ENCODE peak calls at places on chromosomes 13 and 19, in ten cellular contexts. One of them, this sample, is unnamed.

GRCh38 chr19:55179570-55180484 is at the start of gene SYT5:
- DNase-seq in neural progenitor cell: peak
- DNase-seq in astrocyte: no peak
- DNase-seq in gastrocnemius medialis: no peak
- DNase-seq in cardiac fibroblast: no peak
- DNase-seq in breast epithelium: no peak
- DNase-seq in brain microvascular endothelial cell: no peak
- DNase-seq in HCT116: no peak
- DNase-seq in lower leg skin: no peak
- DNase-seq in keratinocyte: no peak
- DNase-seq in this sample: no peak

GRCh38 chr19:7694499-7694898 is 7.4 kb downstream of the FCER2 start:
- DNase-seq in neural progenitor cell: no peak
- DNase-seq in astrocyte: no peak
- DNase-seq in gastrocnemius medialis: no peak
- DNase-seq in cardiac fibroblast: no peak
- DNase-seq in breast epithelium: no peak
- DNase-seq in brain microvascular endothelial cell: no peak
- DNase-seq in HCT116: no peak
- DNase-seq in lower leg skin: no peak
- DNase-seq in keratinocyte: no peak
- DNase-seq in this sample: no peak

GRCh38 chr19:3404324-3405260 is 38.2 kb downstream of the NFIC start:
- DNase-seq in neural progenitor cell: no peak
- DNase-seq in astrocyte: peak
- DNase-seq in gastrocnemius medialis: peak
- DNase-seq in cardiac fibroblast: peak
- DNase-seq in breast epithelium: peak
- DNase-seq in brain microvascular endothelial cell: peak
- DNase-seq in HCT116: no peak
- DNase-seq in lower leg skin: peak
- DNase-seq in keratinocyte: no peak
- DNase-seq in this sample: no peak

GRCh38 chr19:48510421-48511268 is 990 bp downstream of the LMTK3 start:
- DNase-seq in neural progenitor cell: peak
- DNase-seq in astrocyte: peak
- DNase-seq in gastrocnemius medialis: peak
- DNase-seq in cardiac fibroblast: peak
- DNase-seq in breast epithelium: peak
- DNase-seq in brain microvascular endothelial cell: peak
- DNase-seq in HCT116: no peak
- DNase-seq in lower leg skin: peak
- DNase-seq in keratinocyte: no peak
- DNase-seq in this sample: no peak

GRCh38 chr19:35871611-35872010 is 3.2 kb downstream of the APLP1 start:
- DNase-seq in neural progenitor cell: no peak
- DNase-seq in astrocyte: no peak
- DNase-seq in gastrocnemius medialis: no peak
- DNase-seq in cardiac fibroblast: no peak
- DNase-seq in breast epithelium: no peak
- DNase-seq in brain microvascular endothelial cell: no peak
- DNase-seq in HCT116: no peak
- DNase-seq in lower leg skin: no peak
- DNase-seq in keratinocyte: no peak
- DNase-seq in this sample: no peak

GRCh38 chr13:45807520-45808099 is 43.9 kb downstream of the SIAH3 start:
- DNase-seq in neural progenitor cell: peak
- DNase-seq in astrocyte: peak
- DNase-seq in gastrocnemius medialis: no peak
- DNase-seq in cardiac fibroblast: peak
- DNase-seq in breast epithelium: no peak
- DNase-seq in brain microvascular endothelial cell: peak
- DNase-seq in HCT116: peak
- DNase-seq in lower leg skin: no peak
- DNase-seq in keratinocyte: peak
- DNase-seq in this sample: peak

GRCh38 chr19:788821-789472 is 8.3 kb upstream of the PTBP1 start:
- DNase-seq in neural progenitor cell: peak
- DNase-seq in astrocyte: no peak
- DNase-seq in gastrocnemius medialis: no peak
- DNase-seq in cardiac fibroblast: no peak
- DNase-seq in breast epithelium: no peak
- DNase-seq in brain microvascular endothelial cell: no peak
- DNase-seq in HCT116: no peak
- DNase-seq in lower leg skin: peak
- DNase-seq in keratinocyte: no peak
- DNase-seq in this sample: no peak

GRCh38 chr19:1725100-1726064 is 27.9 kb upstream of the ONECUT3 start:
- DNase-seq in neural progenitor cell: peak
- DNase-seq in astrocyte: no peak
- DNase-seq in gastrocnemius medialis: no peak
- DNase-seq in cardiac fibroblast: peak
- DNase-seq in breast epithelium: no peak
- DNase-seq in brain microvascular endothelial cell: no peak
- DNase-seq in HCT116: no peak
- DNase-seq in lower leg skin: no peak
- DNase-seq in keratinocyte: no peak
- DNase-seq in this sample: no peak

GRCh38 chr13:21691500-21691899 is 20.6 kb downstream of the FGF9 start:
- DNase-seq in neural progenitor cell: no peak
- DNase-seq in astrocyte: no peak
- DNase-seq in gastrocnemius medialis: no peak
- DNase-seq in cardiac fibroblast: no peak
- DNase-seq in breast epithelium: no peak
- DNase-seq in brain microvascular endothelial cell: no peak
- DNase-seq in HCT116: no peak
- DNase-seq in lower leg skin: no peak
- DNase-seq in keratinocyte: no peak
- DNase-seq in this sample: no peak

GRCh38 chr19:58350001-58350801 is 3.1 kb downstream of the A1BG start:
- DNase-seq in neural progenitor cell: no peak
- DNase-seq in astrocyte: no peak
- DNase-seq in gastrocnemius medialis: no peak
- DNase-seq in cardiac fibroblast: no peak
- DNase-seq in breast epithelium: no peak
- DNase-seq in brain microvascular endothelial cell: no peak
- DNase-seq in HCT116: no peak
- DNase-seq in lower leg skin: no peak
- DNase-seq in keratinocyte: no peak
- DNase-seq in this sample: no peak

GRCh38 chr13:65638572-65639168 is 1591.5 kb downstream of the PCDH9 start:
- DNase-seq in neural progenitor cell: peak
- DNase-seq in astrocyte: peak
- DNase-seq in gastrocnemius medialis: no peak
- DNase-seq in cardiac fibroblast: peak
- DNase-seq in breast epithelium: no peak
- DNase-seq in brain microvascular endothelial cell: peak
- DNase-seq in HCT116: peak
- DNase-seq in lower leg skin: no peak
- DNase-seq in keratinocyte: no peak
- DNase-seq in this sample: no peak

GRCh38 chr13:85261757-85262346 is 537.4 kb downstream of the SLITRK6 start:
- DNase-seq in neural progenitor cell: no peak
- DNase-seq in astrocyte: no peak
- DNase-seq in gastrocnemius medialis: no peak
- DNase-seq in cardiac fibroblast: no peak
- DNase-seq in breast epithelium: no peak
- DNase-seq in brain microvascular endothelial cell: no peak
- DNase-seq in HCT116: no peak
- DNase-seq in lower leg skin: no peak
- DNase-seq in keratinocyte: no peak
- DNase-seq in this sample: no peak

GRCh38 chr19:39814595-39814994 is 19.4 kb downstream of the DYRK1B start:
- DNase-seq in neural progenitor cell: no peak
- DNase-seq in astrocyte: no peak
- DNase-seq in gastrocnemius medialis: no peak
- DNase-seq in cardiac fibroblast: peak
- DNase-seq in breast epithelium: no peak
- DNase-seq in brain microvascular endothelial cell: no peak
- DNase-seq in HCT116: no peak
- DNase-seq in lower leg skin: no peak
- DNase-seq in keratinocyte: no peak
- DNase-seq in this sample: no peak

GRCh38 chr13:27379694-27380596 is 44.5 kb upstream of the GTF3A start:
- DNase-seq in neural progenitor cell: peak
- DNase-seq in astrocyte: no peak
- DNase-seq in gastrocnemius medialis: no peak
- DNase-seq in cardiac fibroblast: peak
- DNase-seq in breast epithelium: peak
- DNase-seq in brain microvascular endothelial cell: peak
- DNase-seq in HCT116: peak
- DNase-seq in lower leg skin: peak
- DNase-seq in keratinocyte: no peak
- DNase-seq in this sample: no peak

GRCh38 chr19:47663911-47664771 is 49.1 kb upstream of the EHD2 start:
- DNase-seq in neural progenitor cell: no peak
- DNase-seq in astrocyte: peak
- DNase-seq in gastrocnemius medialis: peak
- DNase-seq in cardiac fibroblast: peak
- DNase-seq in breast epithelium: peak
- DNase-seq in brain microvascular endothelial cell: peak
- DNase-seq in HCT116: no peak
- DNase-seq in lower leg skin: peak
- DNase-seq in keratinocyte: no peak
- DNase-seq in this sample: peak

GRCh38 chr13:95698047-95698749 is 21.3 kb downstream of the DNAJC3 start:
- DNase-seq in neural progenitor cell: no peak
- DNase-seq in astrocyte: no peak
- DNase-seq in gastrocnemius medialis: peak
- DNase-seq in cardiac fibroblast: peak
- DNase-seq in breast epithelium: no peak
- DNase-seq in brain microvascular endothelial cell: no peak
- DNase-seq in HCT116: peak
- DNase-seq in lower leg skin: no peak
- DNase-seq in keratinocyte: no peak
- DNase-seq in this sample: no peak

GRCh38 chr13:63351081-63351480 is 1935.4 kb upstream of the PCDH20 start:
- DNase-seq in neural progenitor cell: no peak
- DNase-seq in astrocyte: no peak
- DNase-seq in gastrocnemius medialis: no peak
- DNase-seq in cardiac fibroblast: no peak
- DNase-seq in breast epithelium: no peak
- DNase-seq in brain microvascular endothelial cell: no peak
- DNase-seq in HCT116: no peak
- DNase-seq in lower leg skin: no peak
- DNase-seq in keratinocyte: no peak
- DNase-seq in this sample: no peak

GRCh38 chr13:42875448-42876269 is 94.3 kb downstream of the FAM216B start:
- DNase-seq in neural progenitor cell: peak
- DNase-seq in astrocyte: no peak
- DNase-seq in gastrocnemius medialis: no peak
- DNase-seq in cardiac fibroblast: peak
- DNase-seq in breast epithelium: no peak
- DNase-seq in brain microvascular endothelial cell: peak
- DNase-seq in HCT116: no peak
- DNase-seq in lower leg skin: no peak
- DNase-seq in keratinocyte: no peak
- DNase-seq in this sample: no peak

GRCh38 chr19:1566392-1567115 is 1.6 kb downstream of the MEX3D start:
- DNase-seq in neural progenitor cell: peak
- DNase-seq in astrocyte: peak
- DNase-seq in gastrocnemius medialis: no peak
- DNase-seq in cardiac fibroblast: peak
- DNase-seq in breast epithelium: peak
- DNase-seq in brain microvascular endothelial cell: peak
- DNase-seq in HCT116: no peak
- DNase-seq in lower leg skin: peak
- DNase-seq in keratinocyte: no peak
- DNase-seq in this sample: peak

DNA sequence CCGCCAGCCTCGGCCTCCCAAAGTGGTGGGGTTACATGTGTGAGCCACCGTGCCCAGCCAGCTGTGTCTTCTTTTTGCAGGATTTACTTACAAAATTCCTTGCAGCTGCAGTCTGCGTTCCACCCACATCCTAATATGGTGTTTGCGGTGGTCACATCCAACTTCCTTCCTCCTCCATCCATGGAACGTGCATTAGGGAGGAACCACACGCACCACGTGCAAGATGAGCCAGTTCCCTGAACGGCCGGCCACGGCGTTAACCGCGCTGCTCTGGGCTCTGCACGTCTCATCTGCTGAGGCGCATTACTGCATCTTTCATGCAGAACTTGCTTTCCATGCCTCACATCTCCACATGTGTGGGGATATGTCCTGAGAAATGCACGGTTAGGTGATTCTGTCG is 13.0 kb upstream of the SIGLEC11 start:
- DNase-seq in neural progenitor cell: no peak
- DNase-seq in astrocyte: no peak
- DNase-seq in gastrocnemius medialis: no peak
- DNase-seq in cardiac fibroblast: no peak
- DNase-seq in breast epithelium: no peak
- DNase-seq in brain microvascular endothelial cell: no peak
- DNase-seq in HCT116: no peak
- DNase-seq in lower leg skin: no peak
- DNase-seq in keratinocyte: no peak
- DNase-seq in this sample: no peak
- H3K4me3 ChIP-seq in neural progenitor cell: no peak
- H3K4me3 ChIP-seq in astrocyte: no peak
- H3K4me3 ChIP-seq in gastrocnemius medialis: no peak
- H3K4me3 ChIP-seq in cardiac fibroblast: no peak
- H3K4me3 ChIP-seq in breast epithelium: no peak
- H3K4me3 ChIP-seq in brain microvascular endothelial cell: no peak
- H3K4me3 ChIP-seq in HCT116: no peak
- H3K4me3 ChIP-seq in lower leg skin: no peak
- H3K4me3 ChIP-seq in keratinocyte: no peak
- H3K4me3 ChIP-seq in this sample: no peak

GRCh38 chr13:112711528-112712265 is 21.9 kb downstream of the ATP11A start:
- DNase-seq in neural progenitor cell: peak
- DNase-seq in astrocyte: peak
- DNase-seq in gastrocnemius medialis: peak
- DNase-seq in cardiac fibroblast: peak
- DNase-seq in breast epithelium: peak
- DNase-seq in brain microvascular endothelial cell: peak
- DNase-seq in HCT116: peak
- DNase-seq in lower leg skin: peak
- DNase-seq in keratinocyte: peak
- DNase-seq in this sample: peak
- TF ChIP-seq CTCF in neural progenitor cell: peak
- TF ChIP-seq CTCF in astrocyte: no peak
- TF ChIP-seq CTCF in gastrocnemius medialis: peak
- TF ChIP-seq CTCF in cardiac fibroblast: no peak
- TF ChIP-seq CTCF in breast epithelium: no peak
- TF ChIP-seq CTCF in brain microvascular endothelial cell: peak
- TF ChIP-seq CTCF in HCT116: no peak
- TF ChIP-seq CTCF in lower leg skin: no peak
- TF ChIP-seq CTCF in keratinocyte: peak
- TF ChIP-seq CTCF in this sample: peak

GRCh38 chr13:112053744-112054615 is 13.0 kb upstream of the SOX1 start:
- DNase-seq in neural progenitor cell: peak
- DNase-seq in astrocyte: no peak
- DNase-seq in gastrocnemius medialis: no peak
- DNase-seq in cardiac fibroblast: no peak
- DNase-seq in breast epithelium: no peak
- DNase-seq in brain microvascular endothelial cell: no peak
- DNase-seq in HCT116: no peak
- DNase-seq in lower leg skin: peak
- DNase-seq in keratinocyte: no peak
- DNase-seq in this sample: no peak
- H3K4me3 ChIP-seq in neural progenitor cell: peak
- H3K4me3 ChIP-seq in astrocyte: no peak
- H3K4me3 ChIP-seq in gastrocnemius medialis: peak
- H3K4me3 ChIP-seq in cardiac fibroblast: no peak
- H3K4me3 ChIP-seq in breast epithelium: no peak
- H3K4me3 ChIP-seq in brain microvascular endothelial cell: no peak
- H3K4me3 ChIP-seq in HCT116: no peak
- H3K4me3 ChIP-seq in lower leg skin: no peak
- H3K4me3 ChIP-seq in keratinocyte: no peak
- H3K4me3 ChIP-seq in this sample: no peak

GRCh38 chr19:31364956-31365355 is 15.7 kb upstream of the TSHZ3 start:
- DNase-seq in neural progenitor cell: no peak
- DNase-seq in astrocyte: no peak
- DNase-seq in gastrocnemius medialis: no peak
- DNase-seq in cardiac fibroblast: no peak
- DNase-seq in breast epithelium: no peak
- DNase-seq in brain microvascular endothelial cell: no peak
- DNase-seq in HCT116: no peak
- DNase-seq in lower leg skin: no peak
- DNase-seq in keratinocyte: no peak
- DNase-seq in this sample: no peak
- TF ChIP-seq CTCF in neural progenitor cell: peak
- TF ChIP-seq CTCF in astrocyte: no peak
- TF ChIP-seq CTCF in gastrocnemius medialis: no peak
- TF ChIP-seq CTCF in cardiac fibroblast: no peak
- TF ChIP-seq CTCF in breast epithelium: no peak
- TF ChIP-seq CTCF in brain microvascular endothelial cell: peak
- TF ChIP-seq CTCF in HCT116: no peak
- TF ChIP-seq CTCF in lower leg skin: no peak
- TF ChIP-seq CTCF in keratinocyte: peak
- TF ChIP-seq CTCF in this sample: no peak